ENCODE peak calls at places on chromosomes 6 and 20, in four cellular contexts. V is HCT116, I is K562, Y is HepG2. A is an unnamed sample. For H3K27me3, the result is how much of the 10 kb centered on the place peaks cover.

GRCh38 chr6:44733868-44734267 is 346.4 kb downstream of the CDC5L start:
- DNase-seq in V (no peak), Y (no peak), I (no peak), A (no peak)

GRCh38 chr6:170207586-170207985 is 83.3 kb downstream of the DLL1 start:
- DNase-seq in V (no peak), I (no peak), Y (no peak), A (no peak)

GRCh38 chr6:157791461-157791860 is 31.6 kb upstream of the SNX9 start:
- DNase-seq in I (no peak), V (no peak), Y (no peak), A (no peak)

GRCh38 chr6:21992178-21992967 is 304.5 kb downstream of the PRL start:
- DNase-seq in I (no peak), V (no peak), Y (no peak), A (no peak)

GRCh38 chr20:37501940-37502339 is 19.1 kb upstream of the NNAT start:
- DNase-seq in Y (no peak), I (no peak), V (no peak), A (no peak)

GRCh38 chr6:92459606-92460005 is 959.8 kb downstream of the EPHA7 start:
- DNase-seq in V (no peak), I (no peak), Y (no peak), A (no peak)

GRCh38 chr6:45548657-45549515 is 171.2 kb upstream of the SUPT3H start:
- DNase-seq in Y (no peak), I (no peak), V (no peak), A (no peak)

GRCh38 chr6:3343089-3343901 is 84.5 kb downstream of the PSMG4 start:
- DNase-seq in I (no peak), Y (no peak), V (no peak), A (no peak)

DNA sequence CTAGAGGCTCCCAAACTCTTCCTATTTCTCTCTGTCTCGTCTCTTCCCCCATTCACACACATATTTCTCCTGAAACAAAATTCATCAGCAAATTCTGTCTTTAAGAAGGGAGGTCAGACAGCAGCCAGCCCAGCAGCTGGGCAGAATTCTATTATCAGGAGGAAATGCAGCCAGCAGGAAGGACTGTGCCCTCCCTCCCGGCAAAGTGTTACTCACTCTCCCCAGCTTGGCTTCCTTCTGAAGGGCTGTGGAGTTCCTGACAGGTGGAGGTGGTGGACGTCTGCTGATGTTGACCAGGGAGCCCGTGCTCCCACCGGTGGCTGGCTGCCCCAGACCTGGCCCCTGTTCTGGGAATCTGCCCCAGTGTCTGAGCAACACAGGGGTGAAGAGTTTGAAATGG is 37.3 kb downstream of the KCNB1 start:
- DNase-seq in V (no peak), I (no peak), Y (no peak), A (no peak)
- TF ChIP-seq SIN3A in V (no peak), I (no peak), Y (no peak), A (no peak)

GRCh38 chr6:37513155-37513554 is 13.5 kb upstream of the CCDC167 start:
- DNase-seq in Y (no peak), V (no peak), I (no peak), A (no peak)
- TF ChIP-seq TCF7L2 in Y (no peak), V (no peak), I (no peak), A (no peak)

DNA sequence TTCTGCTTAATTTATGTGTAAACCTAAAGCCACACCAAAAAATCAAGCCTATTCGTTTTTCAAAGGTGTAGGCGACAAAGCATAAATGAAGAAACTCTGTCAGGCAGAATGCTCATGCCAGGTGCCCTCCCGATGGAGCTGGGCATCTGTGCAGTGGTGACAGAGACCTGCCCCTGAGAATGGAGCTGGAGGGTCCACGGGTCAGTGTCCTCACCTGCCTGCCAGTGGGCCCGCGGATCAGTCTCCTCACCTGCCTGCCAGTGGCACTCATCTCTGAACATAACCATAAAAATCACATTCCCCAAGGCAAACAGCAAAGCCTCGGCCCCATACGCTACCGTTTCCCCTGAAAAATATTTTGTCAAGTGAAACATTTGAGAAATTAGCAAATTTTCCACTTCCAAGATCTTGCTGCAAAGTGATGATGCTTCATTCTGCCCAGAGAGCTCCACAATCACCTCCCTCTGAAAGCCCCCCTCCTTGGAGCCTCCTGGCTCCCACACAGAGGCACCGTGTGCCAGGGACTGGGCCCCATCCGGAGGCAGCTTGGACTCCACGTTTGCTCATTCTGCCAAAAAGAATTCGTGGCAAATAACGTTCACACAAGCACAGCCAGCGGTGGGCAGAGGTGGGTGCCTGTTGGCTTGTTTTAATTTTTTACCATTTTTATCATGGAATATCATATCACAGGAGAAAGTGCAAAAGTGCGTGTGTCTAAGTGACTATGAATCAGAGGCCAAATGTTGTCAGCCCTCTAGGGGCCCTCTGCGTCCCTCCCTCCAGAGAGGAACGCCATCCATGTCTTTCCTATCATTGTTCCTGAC is 88.8 kb downstream of the YTHDF1 start:
- DNase-seq in V (no peak), Y (no peak), I (no peak), A (no peak)
- H3K27me3 ChIP-seq in V (under half), Y (half or more), I (under half), A (under half)

GRCh38 chr6:52503344-52503747 is 73.5 kb downstream of the TRAM2 start:
- DNase-seq in I (peak), Y (no peak), V (no peak), A (no peak)
- TF ChIP-seq SIN3A in I (no peak), Y (no peak), V (no peak), A (no peak)

GRCh38 chr6:15510121-15510520 is 152.7 kb downstream of the DTNBP1 start:
- DNase-seq in V (no peak), I (no peak), Y (no peak), A (no peak)

GRCh38 chr6:15511248-15512125 is 151.3 kb downstream of the DTNBP1 start:
- DNase-seq in Y (no peak), V (no peak), I (no peak), A (no peak)

GRCh38 chr6:15509335-15509933 is 153.4 kb downstream of the DTNBP1 start:
- DNase-seq in I (peak), Y (no peak), V (no peak), A (no peak)

GRCh38 chr6:15512126-15512525 is 150.7 kb downstream of the DTNBP1 start:
- DNase-seq in V (no peak), Y (peak), I (peak), A (no peak)

DNA sequence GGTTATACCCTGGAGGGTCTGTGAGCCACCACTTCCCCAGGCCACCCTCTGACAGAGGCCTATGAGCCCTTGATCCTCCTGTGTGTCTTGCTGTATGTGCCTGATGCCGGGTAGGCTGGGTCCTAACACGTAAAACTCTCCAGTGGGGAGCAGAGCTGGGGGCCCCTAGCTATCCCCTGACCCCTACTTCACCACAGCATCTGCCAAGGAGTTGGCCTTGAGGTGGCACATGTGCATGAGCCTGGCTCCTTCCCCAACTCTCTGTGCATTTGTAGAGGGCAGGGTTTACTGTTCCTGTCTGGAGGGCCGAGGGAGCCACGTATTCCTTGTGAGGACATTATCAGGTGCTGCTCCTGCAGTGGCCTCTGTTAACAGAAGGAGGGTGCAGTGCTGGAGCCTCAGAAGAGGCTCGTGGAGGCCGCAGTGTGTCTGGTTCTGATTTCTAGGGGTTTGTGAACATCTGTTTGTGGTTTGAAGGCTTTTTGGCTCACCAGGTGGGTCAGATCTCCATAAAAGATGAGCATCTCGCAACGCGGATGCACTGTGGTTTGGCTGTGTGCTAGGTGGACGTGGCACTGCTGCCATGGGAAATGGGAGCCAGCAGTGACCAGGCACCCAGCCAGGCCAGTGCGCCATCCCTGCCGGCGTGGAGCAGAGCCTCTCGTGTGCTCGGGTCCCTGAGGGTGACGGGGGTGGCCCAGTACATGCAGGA is 152.1 kb downstream of the DTNBP1 start:
- DNase-seq in Y (no peak), V (no peak), I (no peak), A (no peak)
- TF ChIP-seq TCF7L2 in Y (no peak), V (no peak), I (no peak), A (no peak)

GRCh38 chr6:133895573-133896343 is 6.8 kb downstream of the TCF21 start:
- DNase-seq in V (no peak), I (no peak), Y (no peak), A (no peak)
- H3K27me3 ChIP-seq in V (under half), I (under half), Y (half or more), A (half or more)